ENCODE peak calls at places on chromosomes 1 and 21, in six cellular contexts. T is IMR-90, B is astrocyte, H is A673, Z is neural progenitor cell, L is colonic mucosa. V is an unnamed sample. For H3K36me3, the result is how much of the 10 kb centered on the place peaks cover.

GRCh38 chr21:44846485-44847260 is 26.8 kb downstream of the PTTG1IP start:
- DNase-seq in T (peak), L (peak), B (peak), H (peak), Z (peak), V (no peak)

GRCh38 chr1:151458936-151459330 is 361 bp downstream of the POGZ start:
- DNase-seq in L (peak), T (peak), H (peak), B (peak), Z (peak), V (no peak)

GRCh38 chr1:241130881-241131280 is 226.1 kb downstream of the RGS7 start:
- DNase-seq in L (no peak), B (no peak), T (no peak), H (no peak), Z (no peak), V (no peak)

GRCh38 chr1:54927475-54928240 is 40.7 kb upstream of the DHCR24 start:
- DNase-seq in Z (no peak), H (peak), B (peak), L (no peak), T (peak), V (no peak)

GRCh38 chr21:38989745-38990423 is 184.2 kb downstream of the ETS2 start:
- DNase-seq in B (peak), T (peak), H (peak), L (no peak), Z (peak), V (peak)

GRCh38 chr1:61953790-61954150 is 211.5 kb downstream of the PATJ start:
- DNase-seq in B (no peak), L (no peak), H (no peak), Z (no peak), T (no peak), V (no peak)

GRCh38 chr21:45074818-45075605 is 632 bp downstream of the ADARB1 start:
- DNase-seq in B (peak), Z (peak), L (no peak), H (peak), T (no peak), V (no peak)

GRCh38 chr1:46622341-46622740 is 5.7 kb upstream of the MOB3C start:
- DNase-seq in T (peak), Z (no peak), H (peak), L (peak), B (no peak), V (no peak)

GRCh38 chr21:26715878-26716506 is 129.2 kb downstream of the ADAMTS1 start:
- DNase-seq in Z (peak), L (peak), B (peak), T (peak), H (peak), V (no peak)

GRCh38 chr1:26278835-26279597 is 870 bp upstream of the SH3BGRL3 start:
- DNase-seq in Z (peak), B (peak), L (peak), H (no peak), T (peak), V (peak)

GRCh38 chr1:211874521-211875347 is 44.2 kb upstream of the LPGAT1 start:
- DNase-seq in T (no peak), Z (no peak), H (no peak), B (no peak), L (no peak), V (no peak)

GRCh38 chr1:207890136-207890738 is 20.7 kb downstream of the CD34 start:
- DNase-seq in H (peak), T (peak), L (no peak), Z (no peak), B (peak), V (peak)
- H3K4me3 ChIP-seq in H (no peak), T (peak), L (no peak), Z (no peak), B (peak), V (peak)

GRCh38 chr1:40983286-40983685 is 3.8 kb downstream of the CTPS1 start:
- DNase-seq in B (no peak), T (no peak), L (no peak), H (no peak), Z (no peak), V (no peak)

GRCh38 chr1:40982721-40983120 is 3.2 kb downstream of the CTPS1 start:
- DNase-seq in L (no peak), B (peak), Z (no peak), H (no peak), T (no peak), V (no peak)

GRCh38 chr1:40984531-40984930 is 5.0 kb downstream of the CTPS1 start:
- DNase-seq in H (no peak), Z (no peak), L (no peak), B (no peak), T (no peak), V (no peak)

GRCh38 chr1:40985875-40986274 is 6.4 kb downstream of the CTPS1 start:
- DNase-seq in H (no peak), L (no peak), Z (no peak), T (no peak), B (no peak), V (no peak)

DNA sequence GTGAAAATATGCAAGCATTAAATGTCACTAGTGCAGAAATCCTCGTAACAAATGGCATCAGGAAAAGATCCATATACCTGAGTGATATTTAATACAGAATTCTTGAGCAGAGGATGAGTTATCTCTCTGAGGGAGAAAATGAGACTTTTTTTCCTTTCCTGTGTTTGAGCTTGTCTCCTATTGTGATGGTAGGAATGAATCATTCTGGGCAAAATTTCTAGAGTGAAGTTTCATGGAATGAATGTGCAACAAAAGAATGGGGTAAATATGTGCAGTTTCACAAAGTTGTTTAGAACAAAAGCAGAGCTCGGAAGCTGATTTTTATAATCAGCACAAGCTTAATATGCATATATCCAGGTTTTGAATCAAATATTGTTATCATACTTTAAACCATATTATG is 4.6 kb downstream of the CTPS1 start:
- DNase-seq in L (no peak), Z (no peak), H (no peak), B (peak), T (no peak), V (no peak)
- H3K36me3 ChIP-seq in L (under half), Z (under half), H (half or more), B (half or more), T (under half), V (under half)

GRCh38 chr1:1004420-1004779 is 4.5 kb upstream of the HES4 start:
- DNase-seq in H (no peak), L (no peak), T (no peak), B (no peak), Z (no peak), V (no peak)

GRCh38 chr1:1006305-1007159 is 6.6 kb upstream of the HES4 start:
- DNase-seq in B (no peak), L (peak), H (no peak), Z (no peak), T (no peak), V (no peak)

GRCh38 chr1:1003618-1004419 is 3.9 kb upstream of the HES4 start:
- DNase-seq in T (no peak), Z (no peak), B (no peak), L (no peak), H (no peak), V (no peak)

GRCh38 chr1:1004780-1005697 is 5.1 kb upstream of the HES4 start:
- DNase-seq in H (no peak), B (no peak), Z (peak), L (peak), T (peak), V (peak)

GRCh38 chr1:1005774-1006304 is 5.9 kb upstream of the HES4 start:
- DNase-seq in Z (no peak), H (no peak), T (no peak), L (no peak), B (no peak), V (no peak)
- H3K4me3 ChIP-seq in Z (no peak), H (no peak), T (no peak), L (no peak), B (no peak), V (no peak)

DNA sequence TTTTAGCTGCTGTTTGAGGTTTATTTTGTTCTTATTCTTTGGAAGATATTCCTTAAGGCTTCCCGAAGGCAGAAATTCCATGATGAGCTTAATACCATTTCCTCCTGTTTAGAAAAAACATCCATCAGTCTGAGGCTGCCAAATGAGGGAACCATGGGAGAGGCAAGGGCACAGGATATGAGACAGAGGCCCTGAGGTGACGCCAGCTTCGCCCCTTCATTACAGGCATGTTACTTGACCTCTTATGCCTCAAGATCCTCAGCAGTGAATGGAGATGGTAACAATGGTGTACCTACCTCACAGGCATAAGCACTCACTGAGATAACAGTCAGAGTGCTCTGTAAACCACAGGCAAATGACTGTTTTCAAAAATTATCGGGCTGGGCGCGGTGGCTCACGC is 93.6 kb downstream of the RAVER2 start:
- DNase-seq in Z (no peak), L (no peak), T (no peak), H (no peak), B (no peak), V (no peak)
- H3K36me3 ChIP-seq in Z (under half), L (under half), T (half or more), H (half or more), B (half or more), V (under half)

GRCh38 chr1:24929876-24930702 is at the start of gene RUNX3:
- DNase-seq in Z (peak), H (peak), T (no peak), B (no peak), L (peak), V (no peak)
- H3K4me3 ChIP-seq in Z (peak), H (peak), T (peak), B (no peak), L (peak), V (peak)